ENCODE peak calls at places on chromosomes 7 and 10, in nine cellular contexts. A is sigmoid colon, E is HepG2, S is prostate gland, V is upper lobe of left lung, J is HCT116, M is heart left ventricle, L is IMR-90, I is tibial nerve. F is an unnamed sample.

GRCh38 chr10:52312999-52313349 is 1.1 kb upstream of the DKK1 start:
- DNase-seq in M (no peak), E (no peak), V (no peak), L (peak; percentile 6), J (no peak), S (no peak), I (no peak), A (no peak), F (no peak)

GRCh38 chr7:80002865-80003264 is 131.8 kb upstream of the GNAI1 start:
- DNase-seq in L (peak; percentile 38), I (no peak), V (no peak), J (no peak), E (no peak), M (no peak), A (no peak), S (no peak), F (no peak)

GRCh38 chr10:62327897-62328296 is 46.3 kb upstream of the ZNF365 start:
- DNase-seq in I (no peak), M (no peak), A (no peak), S (no peak), V (no peak), E (no peak), J (no peak), L (no peak), F (no peak)

GRCh38 chr10:986137-986825 is 2.0 kb upstream of the GTPBP4 start:
- DNase-seq in V (peak; percentile 91), J (no peak), M (no peak), L (peak; percentile 79), A (no peak), E (no peak), S (no peak), I (no peak), F (no peak)

GRCh38 chr10:90424730-90425129 is 433.1 kb downstream of the HTR7 start:
- DNase-seq in S (no peak), A (no peak), I (no peak), M (no peak), V (no peak), J (no peak), E (no peak), L (peak; percentile 17), F (no peak)

GRCh38 chr7:116863168-116863670 is 832 bp downstream of the CAPZA2 start:
- DNase-seq in A (no peak), V (no peak), J (no peak), L (peak; percentile 21), S (peak; percentile 12), E (peak; percentile 19), I (no peak), M (no peak), F (no peak)

GRCh38 chr10:132665946-132666732 is 119.8 kb downstream of the NKX6-2 start:
- DNase-seq in A (no peak), M (no peak), V (no peak), S (no peak), I (no peak), E (no peak), J (no peak), L (peak; percentile 97), F (no peak)

GRCh38 chr7:87218941-87219544 is 489 bp downstream of the TMEM243 start:
- DNase-seq in I (peak; percentile 32), A (peak; percentile 85), J (no peak), L (peak; percentile 34), E (peak; percentile 28), M (peak; percentile 64), V (peak; percentile 91), S (peak; percentile 42), F (no peak)

GRCh38 chr10:91597397-91597881 is 35.4 kb downstream of the PPP1R3C start:
- DNase-seq in J (no peak), A (no peak), E (peak; percentile 60), V (no peak), M (no peak), L (peak; percentile 31), S (no peak), I (no peak), F (no peak)

GRCh38 chr7:141339603-141340002 is 211.6 kb upstream of the AGK start:
- DNase-seq in S (no peak), E (no peak), L (no peak), A (no peak), M (no peak), I (no peak), V (no peak), J (no peak), F (no peak)

GRCh38 chr10:24645784-24646183 is 77.9 kb downstream of the ARHGAP21 start:
- DNase-seq in A (no peak), L (peak; percentile 37), M (no peak), E (no peak), J (no peak), I (no peak), V (no peak), S (no peak), F (no peak)

GRCh38 chr7:142133740-142134148 is 22.2 kb downstream of the MGAM2 start:
- DNase-seq in V (no peak), E (no peak), S (no peak), L (no peak), I (no peak), J (no peak), A (no peak), M (no peak), F (no peak)

GRCh38 chr7:79868010-79868409 is 266.6 kb upstream of the GNAI1 start:
- DNase-seq in S (no peak), J (no peak), E (no peak), I (no peak), M (no peak), A (no peak), L (peak; percentile 12), V (no peak), F (no peak)

GRCh38 chr10:77877461-77878344 is 48.9 kb downstream of the DLG5 start:
- DNase-seq in V (peak; percentile 39), A (peak; percentile 91), M (peak; percentile 68), L (peak; percentile 82), E (no peak), J (no peak), S (no peak), I (no peak), F (no peak)

GRCh38 chr10:110641256-110641655 is 2.9 kb upstream of the RBM20 start:
- DNase-seq in A (no peak), E (peak; percentile 56), S (no peak), J (peak; percentile 42), M (peak; percentile 76), V (no peak), I (no peak), L (peak; percentile 37), F (no peak)

GRCh38 chr7:151570366-151570915 is 50.7 kb upstream of the RHEB start:
- DNase-seq in E (no peak), V (no peak), L (peak; percentile 47), A (no peak), M (no peak), S (no peak), J (peak; percentile 12), I (no peak), F (no peak)

GRCh38 chr10:116850058-116850611 is 836 bp downstream of the ENO4 start:
- DNase-seq in I (no peak), L (no peak), S (no peak), A (no peak), J (no peak), M (no peak), V (no peak), E (no peak), F (peak; percentile 82)
- H3K27ac ChIP-seq in I (peak overlapping the region; percentile 66), L (no peak overlapping the region), S (peak overlapping the region; percentile 80), A (peak overlapping the region; percentile 70), J (peak overlapping the region; percentile 59), M (peak overlapping the region; percentile 64), V (no peak overlapping the region), E (no peak overlapping the region), F (peak overlapping the region; percentile 42)

DNA sequence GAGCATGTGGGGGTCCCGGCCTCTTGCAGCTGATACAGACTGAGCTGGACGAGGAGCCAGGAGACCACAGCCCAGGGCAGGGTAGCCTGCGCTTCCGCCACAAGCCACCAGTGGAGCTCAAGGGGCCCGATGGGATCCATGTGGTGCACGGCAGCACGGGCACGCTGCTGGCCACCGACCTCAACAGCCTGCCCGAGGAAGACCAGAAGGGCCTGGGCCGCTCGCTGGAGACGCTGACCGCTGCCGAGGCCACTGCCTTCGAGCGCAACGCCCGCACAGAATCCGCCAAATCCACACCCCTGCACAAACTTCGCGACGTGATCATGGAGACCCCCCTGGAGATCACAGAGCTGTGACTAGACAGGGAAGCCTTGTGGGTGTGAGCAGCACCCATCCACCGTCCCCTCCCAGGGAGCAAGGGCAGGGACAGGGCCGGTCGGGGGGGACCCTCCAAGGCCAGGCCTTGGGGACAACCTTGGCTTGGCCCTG is 36.1 kb downstream of the PSAP start:
- DNase-seq in I (no peak), E (no peak), V (no peak), A (no peak), J (no peak), L (no peak), M (peak; percentile 26), S (no peak), F (no peak)
- TF ChIP-seq POLR2A in I (no peak), E (peak; percentile 28), V (no peak), A (no peak), J (no peak), L (no peak), M (no peak), S (no peak), F (no peak)

GRCh38 chr10:93333278-93333978 is 148.7 kb downstream of the MYOF start:
- DNase-seq in J (no peak), I (no peak), V (no peak), A (no peak), S (no peak), E (no peak), M (no peak), L (no peak), F (no peak)

GRCh38 chr10:93336110-93336509 is 146.0 kb downstream of the MYOF start:
- DNase-seq in E (no peak), V (no peak), S (no peak), J (no peak), A (no peak), L (no peak), M (no peak), I (no peak), F (no peak)

GRCh38 chr10:93334181-93334580 is 148.0 kb downstream of the MYOF start:
- DNase-seq in V (no peak), L (no peak), S (no peak), J (no peak), M (no peak), A (no peak), E (no peak), I (no peak), F (no peak)

GRCh38 chr10:93336678-93337077 is 145.5 kb downstream of the MYOF start:
- DNase-seq in M (no peak), J (no peak), L (no peak), A (no peak), S (no peak), V (no peak), I (no peak), E (no peak), F (no peak)

DNA sequence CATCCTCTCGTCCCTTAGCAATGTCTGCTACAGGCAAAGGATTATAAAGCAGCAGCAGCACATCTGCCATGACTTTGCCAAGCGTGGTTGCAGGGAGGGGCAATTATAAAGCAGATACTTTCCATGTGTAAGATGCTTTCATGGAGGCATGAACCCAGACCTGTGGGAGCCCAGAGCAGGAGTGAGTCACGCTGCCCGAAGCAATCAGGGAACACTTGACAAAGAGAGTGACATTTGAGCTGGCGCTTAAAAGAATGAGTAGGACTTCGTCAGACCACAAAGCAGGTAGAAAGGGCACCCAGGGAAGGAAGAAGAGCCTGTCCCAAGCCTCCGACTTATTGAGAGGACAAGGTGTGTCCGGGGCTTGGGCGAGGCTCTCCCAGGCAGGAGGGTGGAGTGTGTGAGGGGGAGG is 147.2 kb downstream of the MYOF start:
- DNase-seq in V (peak; percentile 21), E (no peak), A (no peak), J (peak; percentile 83), M (no peak), I (no peak), L (peak; percentile 41), S (no peak), F (no peak)
- H3K9me3 ChIP-seq in V (no peaks in the 10 kb centered on the region), E (no peaks in the 10 kb centered on the region), A (no peaks in the 10 kb centered on the region), J (no peaks in the 10 kb centered on the region), M (no peaks in the 10 kb centered on the region), I (no peaks in the 10 kb centered on the region), L (no peaks in the 10 kb centered on the region), S (no peaks in the 10 kb centered on the region), F (no peaks in the 10 kb centered on the region)

GRCh38 chr7:156577645-156578577 is 62.7 kb upstream of the RNF32 start:
- DNase-seq in A (no peak), J (no peak), L (no peak), V (no peak), I (no peak), E (no peak), S (no peak), M (no peak), F (no peak)
- H3K27ac ChIP-seq in A (no peak overlapping the region), J (no peak overlapping the region), L (no peak overlapping the region), V (no peak overlapping the region), I (no peak overlapping the region), E (no peak overlapping the region), S (no peak overlapping the region), M (no peak overlapping the region), F (no peak overlapping the region)